ENCODE peak calls at places on chromosomes 3 and 15, in five cellular contexts. Z is activated effector memory CD4-positive, alpha-beta T cell treated with Interleukin-2 at 50 U/mL for 16 hours; N is fibroblast of lung; X is activated CD4-positive, alpha-beta T cell treated with anti-CD3 and anti-CD28 coated beads for 48 hours; E is astrocyte of the spinal cord. Y is an unnamed sample.

GRCh38 chr15:48358229-48358641 is 27.0 kb downstream of the DUT start:
- DNase-seq in Z (no peak), N (peak), X (no peak), E (peak), Y (no peak)

GRCh38 chr3:33577173-33577572 is 137.0 kb upstream of the UBP1 start:
- DNase-seq in Z (no peak), N (no peak), X (no peak), E (no peak), Y (no peak)

GRCh38 chr15:90192961-90193786 is 8.0 kb upstream of the SEMA4B start:
- DNase-seq in Z (no peak), N (peak), X (no peak), E (no peak), Y (peak)

GRCh38 chr3:99699841-99700240 is 61.4 kb downstream of the COL8A1 start:
- DNase-seq in Z (no peak), N (peak), X (no peak), E (peak), Y (no peak)

GRCh38 chr15:82093325-82093724 is 47.5 kb upstream of the MEX3B start:
- DNase-seq in Z (no peak), N (no peak), X (no peak), E (no peak), Y (no peak)

GRCh38 chr15:78174398-78174797 is 25.2 kb downstream of the IDH3A start:
- DNase-seq in Z (no peak), N (no peak), X (no peak), E (no peak), Y (peak)

GRCh38 chr3:195059471-195060216 is 211.3 kb downstream of the XXYLT1 start:
- DNase-seq in Z (no peak), N (no peak), X (no peak), E (no peak), Y (no peak)

GRCh38 chr15:41727143-41727542 is 47.1 kb upstream of the MAPKBP1 start:
- DNase-seq in Z (no peak), N (no peak), X (no peak), E (peak), Y (no peak)

GRCh38 chr15:60363903-60364302 is 33.9 kb downstream of the ANXA2 start:
- DNase-seq in Z (no peak), N (no peak), X (no peak), E (peak), Y (no peak)

GRCh38 chr15:39304201-39304841 is 276.6 kb upstream of the THBS1 start:
- DNase-seq in Z (no peak), N (peak), X (no peak), E (peak), Y (no peak)

GRCh38 chr15:88258021-88258641 is 1.6 kb upstream of the NTRK3 start:
- DNase-seq in Z (no peak), N (no peak), X (peak), E (no peak), Y (peak)

GRCh38 chr15:77032647-77033416 is 37.9 kb downstream of the PSTPIP1 start:
- DNase-seq in Z (no peak), N (no peak), X (peak), E (no peak), Y (peak)

GRCh38 chr15:79450648-79451047 is 18.5 kb downstream of the MINAR1 start:
- DNase-seq in Z (no peak), N (no peak), X (no peak), E (no peak), Y (no peak)

GRCh38 chr3:35393916-35394315 is 245.4 kb upstream of the ARPP21 start:
- DNase-seq in Z (no peak), N (no peak), X (no peak), E (peak), Y (no peak)

GRCh38 chr3:64158334-64158733 is 66.9 kb downstream of the PRICKLE2 start:
- DNase-seq in Z (no peak), N (no peak), X (no peak), E (no peak), Y (no peak)

GRCh38 chr3:780505-780904 is 312.3 kb upstream of the CNTN6 start:
- DNase-seq in Z (no peak), N (no peak), X (no peak), E (no peak), Y (no peak)

GRCh38 chr3:42701371-42702065 is 1.1 kb downstream of the HHATL start:
- DNase-seq in Z (peak), N (peak), X (peak), E (no peak), Y (peak)

GRCh38 chr3:195083659-195084058 is 187.3 kb downstream of the XXYLT1 start:
- DNase-seq in Z (no peak), N (no peak), X (no peak), E (no peak), Y (no peak)

GRCh38 chr3:14143271-14143605 is 18.4 kb downstream of the TMEM43 start:
- DNase-seq in Z (no peak), N (no peak), X (no peak), E (no peak), Y (no peak)

GRCh38 chr3:48367201-48367600 is 4.8 kb upstream of the FBXW12 start:
- DNase-seq in Z (no peak), N (no peak), X (no peak), E (no peak), Y (no peak)

GRCh38 chr3:71172176-71172575 is 411.4 kb downstream of the FOXP1 start:
- DNase-seq in Z (no peak), N (no peak), X (no peak), E (no peak), Y (no peak)

GRCh38 chr3:79297242-79297641 is 470.6 kb downstream of the ROBO1 start:
- DNase-seq in Z (no peak), N (peak), X (no peak), E (peak), Y (no peak)

GRCh38 chr3:72306800-72307341 is 521.9 kb upstream of the PROK2 start:
- DNase-seq in Z (no peak), N (peak), X (no peak), E (peak), Y (no peak)

GRCh38 chr3:121974601-121975111 is 47.4 kb downstream of the ILDR1 start:
- DNase-seq in Z (no peak), N (no peak), X (no peak), E (no peak), Y (no peak)

GRCh38 chr15:38750816-38751215 is 186.2 kb upstream of the RASGRP1 start:
- DNase-seq in Z (no peak), N (no peak), X (no peak), E (no peak), Y (no peak)

GRCh38 chr15:89781055-89781454 is 4.9 kb downstream of the MESP2 start:
- DNase-seq in Z (no peak), N (no peak), X (peak), E (no peak), Y (peak)

GRCh38 chr3:1007890-1008289 is 84.9 kb upstream of the CNTN6 start:
- DNase-seq in Z (no peak), N (peak), X (no peak), E (peak), Y (no peak)

GRCh38 chr15:45703670-45704328 is 69.0 kb downstream of the SQOR start:
- DNase-seq in Z (no peak), N (no peak), X (no peak), E (no peak), Y (no peak)

GRCh38 chr15:77621847-77622211 is 10.9 kb downstream of the LINGO1 start:
- DNase-seq in Z (no peak), N (no peak), X (no peak), E (no peak), Y (no peak)